ENCODE peak calls at places on chromosomes 16 and 17, in six cellular contexts. Z, H, T, A, X and O are unnamed samples.

GRCh38 chr17:12133183-12133582 is 112.5 kb downstream of the MAP2K4 start:
- DNase-seq in Z (no peak), T (no peak), X (no peak), A (no peak), H (no peak), O (peak)

GRCh38 chr16:75506107-75506506 is 10.9 kb upstream of the CHST6 start:
- DNase-seq in A (no peak), T (no peak), Z (no peak), H (no peak), X (no peak), O (no peak)

GRCh38 chr16:138049-138417 is 440 bp downstream of the NPRL3 start:
- DNase-seq in A (no peak), T (no peak), H (peak), Z (peak), X (peak), O (peak)

GRCh38 chr17:21036361-21036881 is 6.4 kb downstream of the USP22 start:
- DNase-seq in A (no peak), H (no peak), X (no peak), T (no peak), Z (no peak), O (no peak)

GRCh38 chr17:76716146-76716833 is 5.5 kb upstream of the MXRA7 start:
- DNase-seq in T (peak), Z (no peak), H (no peak), A (no peak), X (peak), O (no peak)

GRCh38 chr16:66476328-66477027 is 49.4 kb downstream of the BEAN1 start:
- DNase-seq in H (peak), T (no peak), Z (no peak), X (no peak), A (no peak), O (peak)

GRCh38 chr16:53841884-53842283 is 137.9 kb downstream of the FTO start:
- DNase-seq in A (no peak), H (no peak), Z (no peak), X (no peak), T (no peak), O (no peak)

GRCh38 chr17:68289936-68290267 is 1.0 kb downstream of the SLC16A6 start:
- DNase-seq in A (no peak), Z (no peak), T (no peak), X (no peak), H (no peak), O (no peak)

GRCh38 chr16:87203060-87203656 is 114.0 kb downstream of the C16orf95 start:
- DNase-seq in T (no peak), A (no peak), H (peak), X (peak), Z (no peak), O (peak)

GRCh38 chr16:56423584-56424403 is 1.6 kb downstream of the AMFR start:
- DNase-seq in Z (no peak), X (no peak), T (no peak), H (no peak), A (peak), O (no peak)

GRCh38 chr16:64865037-64865696 is 256.7 kb downstream of the CDH11 start:
- DNase-seq in A (no peak), H (no peak), Z (no peak), T (no peak), X (no peak), O (no peak)

GRCh38 chr16:88964636-88965035 is 12.4 kb downstream of the CBFA2T3 start:
- DNase-seq in H (no peak), A (no peak), X (no peak), T (no peak), Z (no peak), O (no peak)

GRCh38 chr17:41492351-41492750 is 2.6 kb upstream of the KRT36 start:
- DNase-seq in Z (no peak), T (no peak), A (no peak), X (no peak), H (no peak), O (peak)

GRCh38 chr17:27848941-27849340 is 44.2 kb downstream of the LYRM9 start:
- DNase-seq in X (no peak), A (no peak), H (no peak), Z (no peak), T (no peak), O (no peak)

GRCh38 chr17:48239603-48239995 is 132.0 kb downstream of the SNX11 start:
- DNase-seq in X (no peak), Z (no peak), H (no peak), T (no peak), A (no peak), O (no peak)

GRCh38 chr17:50841949-50842354 is 6.6 kb downstream of the WFIKKN2 start:
- DNase-seq in H (peak), T (peak), X (peak), A (no peak), Z (peak), O (peak)

GRCh38 chr16:56203052-56203451 is 11.8 kb downstream of the GNAO1 start:
- DNase-seq in T (no peak), A (no peak), Z (no peak), H (peak), X (no peak), O (no peak)

GRCh38 chr16:70483426-70483825 is 29.0 kb downstream of the FCSK start:
- DNase-seq in X (no peak), T (no peak), A (peak), H (no peak), Z (no peak), O (no peak)

GRCh38 chr16:30882429-30883310 is 11.2 kb downstream of the BCL7C start:
- DNase-seq in X (no peak), A (no peak), H (no peak), T (no peak), Z (peak), O (no peak)

GRCh38 chr16:53504161-53504663 is 1.2 kb upstream of the AKTIP start:
- DNase-seq in T (peak), H (peak), A (no peak), Z (peak), X (peak), O (peak)

DNA sequence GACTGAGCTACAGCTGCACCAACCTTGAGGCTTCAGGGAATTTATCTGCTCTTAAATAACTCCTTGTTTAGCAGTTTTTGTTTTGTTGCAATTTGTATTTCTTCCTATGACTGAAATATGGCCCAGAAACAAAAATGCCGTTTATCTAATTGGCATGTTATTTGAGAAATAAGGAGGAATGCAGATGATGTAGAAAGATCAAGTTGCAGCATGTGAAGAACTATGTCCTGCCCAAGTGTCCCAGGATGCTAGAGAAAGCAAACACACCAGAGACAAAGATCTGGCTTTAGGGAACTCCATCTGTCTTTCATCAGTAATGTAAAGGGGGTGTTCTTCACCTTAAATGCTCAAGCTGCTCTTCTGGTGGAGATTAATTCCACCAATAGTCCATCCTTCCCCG is 29.7 kb downstream of the USP31 start:
- DNase-seq in Z (no peak), T (no peak), X (no peak), A (no peak), H (no peak), O (no peak)
- H3K27ac ChIP-seq in Z (no peak), T (peak), X (peak), A (no peak), H (no peak), O (no peak)

GRCh38 chr17:74212913-74213791 is at the start of gene TTYH2:
- DNase-seq in H (peak), T (peak), X (peak), A (no peak), Z (peak), O (peak)

GRCh38 chr17:74212262-74212912 is 984 bp upstream of the TTYH2 start:
- DNase-seq in T (no peak), H (peak), A (no peak), X (peak), Z (peak), O (no peak)

GRCh38 chr17:74215332-74215727 is 2.0 kb downstream of the TTYH2 start:
- DNase-seq in H (no peak), T (no peak), Z (no peak), A (no peak), X (peak), O (no peak)

GRCh38 chr17:74214642-74215331 is 1.4 kb downstream of the TTYH2 start:
- DNase-seq in X (peak), Z (no peak), H (no peak), A (no peak), T (no peak), O (no peak)

GRCh38 chr17:74213897-74214386 is 571 bp downstream of the TTYH2 start:
- DNase-seq in X (peak), Z (no peak), T (no peak), A (no peak), H (peak), O (no peak)
- H3K27ac ChIP-seq in X (peak), Z (no peak), T (peak), A (no peak), H (no peak), O (no peak)

GRCh38 chr17:81066072-81066471 is 31.1 kb downstream of the BAIAP2 start:
- DNase-seq in X (no peak), A (no peak), H (no peak), Z (no peak), T (peak), O (no peak)
- H3K27ac ChIP-seq in X (no peak), A (no peak), H (no peak), Z (no peak), T (peak), O (no peak)

GRCh38 chr16:50326835-50327465 is 41.8 kb downstream of the BRD7 start:
- DNase-seq in Z (no peak), X (no peak), A (peak), T (no peak), H (peak), O (peak)
- H3K27ac ChIP-seq in Z (no peak), X (no peak), A (no peak), T (no peak), H (no peak), O (no peak)

GRCh38 chr17:55237268-55237667 is 27.5 kb upstream of the HLF start:
- DNase-seq in H (no peak), T (no peak), Z (no peak), X (no peak), A (no peak), O (no peak)

GRCh38 chr17:55241097-55241496 is 23.7 kb upstream of the HLF start:
- DNase-seq in Z (no peak), T (no peak), H (no peak), A (no peak), X (no peak), O (no peak)

GRCh38 chr17:55238197-55238930 is 26.4 kb upstream of the HLF start:
- DNase-seq in T (peak), X (peak), H (peak), A (peak), Z (peak), O (peak)

GRCh38 chr17:55237826-55238196 is 26.9 kb upstream of the HLF start:
- DNase-seq in Z (no peak), H (no peak), T (no peak), A (no peak), X (no peak), O (no peak)

GRCh38 chr17:55238931-55239297 is 25.8 kb upstream of the HLF start:
- DNase-seq in A (no peak), H (peak), T (no peak), Z (no peak), X (no peak), O (peak)
- H3K27ac ChIP-seq in A (no peak), H (peak), T (no peak), Z (peak), X (peak), O (peak)

GRCh38 chr17:82686366-82687324 is 11.9 kb downstream of the RAB40B start:
- DNase-seq in T (no peak), A (no peak), X (peak), Z (peak), H (no peak), O (no peak)
- H3K27ac ChIP-seq in T (peak), A (no peak), X (peak), Z (peak), H (no peak), O (no peak)

DNA sequence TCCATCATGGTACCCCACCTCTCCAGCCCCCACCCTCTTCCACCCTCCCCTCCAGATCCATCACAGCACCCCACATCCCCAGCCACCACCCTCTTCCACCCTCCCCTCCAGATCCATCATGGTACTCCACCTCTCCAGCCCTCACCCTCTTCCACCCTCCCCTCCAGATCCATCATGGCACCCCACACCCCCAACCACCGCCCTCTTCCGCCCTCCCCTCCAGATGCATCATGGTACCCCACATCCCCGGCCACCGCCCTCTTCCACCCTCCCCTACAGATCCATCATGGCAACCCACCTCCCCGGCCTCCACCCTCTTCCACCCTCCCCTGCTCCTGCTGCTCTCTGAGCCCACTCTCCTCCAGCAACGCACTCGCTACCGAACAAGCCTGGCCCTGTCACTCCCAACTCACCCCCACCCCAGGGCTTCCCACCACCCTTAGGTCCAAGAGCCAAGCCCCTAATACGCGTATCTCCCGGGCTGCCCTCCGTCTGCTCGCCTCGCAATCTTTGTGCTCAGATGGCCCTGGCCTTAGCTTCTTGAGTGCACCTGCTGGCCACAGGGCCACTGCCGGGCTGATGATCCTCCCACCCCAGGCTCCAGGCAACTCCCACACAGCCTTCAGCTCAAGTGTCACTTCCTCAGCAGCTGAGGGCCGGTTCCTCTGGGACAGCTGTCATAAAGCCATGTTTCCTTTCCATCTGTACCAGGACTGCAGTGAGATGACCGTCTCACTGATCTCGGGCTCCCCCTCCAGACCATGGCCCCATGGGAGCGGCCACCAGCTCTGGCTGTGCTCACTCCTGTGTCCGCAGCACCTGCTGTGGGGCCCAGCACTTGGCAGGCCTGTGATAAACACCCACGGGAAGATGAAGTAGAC is 25.5 kb downstream of the KDM8 start:
- DNase-seq in T (no peak), A (no peak), Z (no peak), X (peak), H (no peak), O (peak)
- H3K27ac ChIP-seq in T (no peak), A (no peak), Z (no peak), X (no peak), H (no peak), O (peak)